ENCODE peak calls at places on chromosomes 13 and 19, in ten cellular contexts. One of them, this sample, is unnamed.
A peak's percentile ranks its signal among the peaks of the same experiment; 100 is the strongest.

GRCh38 chr13:33401238-33401637 is 115.7 kb upstream of the STARD13 start:
- DNase-seq in breast epithelium: peak; percentile 23
- DNase-seq in AG09309: no peak
- DNase-seq in activated naive CD4-positive, alpha-beta T cell: no peak
- DNase-seq in stimulated activated CD8-positive, alpha-beta memory T cell treated with anti-CD3 and anti-CD28 coated beads, Interleukin-15, amount 100 ng/mL, for 1 hour: no peak
- DNase-seq in EH: peak; percentile 35
- DNase-seq in hepatic stellate cell: no peak
- DNase-seq in epithelial cell of proximal tubule: no peak
- DNase-seq in foreskin fibroblast: peak; percentile 12
- DNase-seq in cardiac fibroblast: no peak
- DNase-seq in this sample: no peak

GRCh38 chr13:48798180-48798579 is 144.5 kb downstream of the CYSLTR2 start:
- DNase-seq in breast epithelium: no peak
- DNase-seq in AG09309: no peak
- DNase-seq in activated naive CD4-positive, alpha-beta T cell: no peak
- DNase-seq in stimulated activated CD8-positive, alpha-beta memory T cell treated with anti-CD3 and anti-CD28 coated beads, Interleukin-15, amount 100 ng/mL, for 1 hour: no peak
- DNase-seq in EH: no peak
- DNase-seq in hepatic stellate cell: no peak
- DNase-seq in epithelial cell of proximal tubule: no peak
- DNase-seq in foreskin fibroblast: no peak
- DNase-seq in cardiac fibroblast: no peak
- DNase-seq in this sample: no peak

GRCh38 chr13:45456196-45456972 is 8.4 kb upstream of the COG3 start:
- DNase-seq in breast epithelium: no peak
- DNase-seq in AG09309: no peak
- DNase-seq in activated naive CD4-positive, alpha-beta T cell: no peak
- DNase-seq in stimulated activated CD8-positive, alpha-beta memory T cell treated with anti-CD3 and anti-CD28 coated beads, Interleukin-15, amount 100 ng/mL, for 1 hour: no peak
- DNase-seq in EH: peak; percentile 66
- DNase-seq in hepatic stellate cell: peak; percentile 37
- DNase-seq in epithelial cell of proximal tubule: no peak
- DNase-seq in foreskin fibroblast: peak; percentile 72
- DNase-seq in cardiac fibroblast: peak; percentile 34
- DNase-seq in this sample: no peak

GRCh38 chr13:84844473-84844872 is 954.7 kb downstream of the SLITRK6 start:
- DNase-seq in breast epithelium: no peak
- DNase-seq in AG09309: no peak
- DNase-seq in activated naive CD4-positive, alpha-beta T cell: no peak
- DNase-seq in stimulated activated CD8-positive, alpha-beta memory T cell treated with anti-CD3 and anti-CD28 coated beads, Interleukin-15, amount 100 ng/mL, for 1 hour: no peak
- DNase-seq in EH: peak; percentile 2
- DNase-seq in hepatic stellate cell: no peak
- DNase-seq in epithelial cell of proximal tubule: no peak
- DNase-seq in foreskin fibroblast: no peak
- DNase-seq in cardiac fibroblast: no peak
- DNase-seq in this sample: no peak

GRCh38 chr19:41431426-41432386 is 4.5 kb upstream of the B3GNT8 start:
- DNase-seq in breast epithelium: no peak
- DNase-seq in AG09309: no peak
- DNase-seq in activated naive CD4-positive, alpha-beta T cell: no peak
- DNase-seq in stimulated activated CD8-positive, alpha-beta memory T cell treated with anti-CD3 and anti-CD28 coated beads, Interleukin-15, amount 100 ng/mL, for 1 hour: no peak
- DNase-seq in EH: peak; percentile 43
- DNase-seq in hepatic stellate cell: peak; percentile 56
- DNase-seq in epithelial cell of proximal tubule: no peak
- DNase-seq in foreskin fibroblast: peak; percentile 76
- DNase-seq in cardiac fibroblast: peak; percentile 57
- DNase-seq in this sample: no peak

GRCh38 chr13:20136781-20137703 is 23.8 kb downstream of the GJA3 start:
- DNase-seq in breast epithelium: no peak
- DNase-seq in AG09309: no peak
- DNase-seq in activated naive CD4-positive, alpha-beta T cell: no peak
- DNase-seq in stimulated activated CD8-positive, alpha-beta memory T cell treated with anti-CD3 and anti-CD28 coated beads, Interleukin-15, amount 100 ng/mL, for 1 hour: no peak
- DNase-seq in EH: no peak
- DNase-seq in hepatic stellate cell: no peak
- DNase-seq in epithelial cell of proximal tubule: no peak
- DNase-seq in foreskin fibroblast: peak; percentile 65
- DNase-seq in cardiac fibroblast: no peak
- DNase-seq in this sample: no peak

GRCh38 chr19:41420101-41420880 is 6.9 kb downstream of the B3GNT8 start:
- DNase-seq in breast epithelium: no peak
- DNase-seq in AG09309: no peak
- DNase-seq in activated naive CD4-positive, alpha-beta T cell: no peak
- DNase-seq in stimulated activated CD8-positive, alpha-beta memory T cell treated with anti-CD3 and anti-CD28 coated beads, Interleukin-15, amount 100 ng/mL, for 1 hour: no peak
- DNase-seq in EH: no peak
- DNase-seq in hepatic stellate cell: no peak
- DNase-seq in epithelial cell of proximal tubule: no peak
- DNase-seq in foreskin fibroblast: no peak
- DNase-seq in cardiac fibroblast: no peak
- DNase-seq in this sample: peak; percentile 85

GRCh38 chr13:26061947-26062346 is 10.1 kb upstream of the SHISA2 start:
- DNase-seq in breast epithelium: no peak
- DNase-seq in AG09309: peak; percentile 54
- DNase-seq in activated naive CD4-positive, alpha-beta T cell: no peak
- DNase-seq in stimulated activated CD8-positive, alpha-beta memory T cell treated with anti-CD3 and anti-CD28 coated beads, Interleukin-15, amount 100 ng/mL, for 1 hour: no peak
- DNase-seq in EH: peak; percentile 56
- DNase-seq in hepatic stellate cell: no peak
- DNase-seq in epithelial cell of proximal tubule: peak; percentile 80
- DNase-seq in foreskin fibroblast: peak; percentile 26
- DNase-seq in cardiac fibroblast: peak; percentile 67
- DNase-seq in this sample: no peak

GRCh38 chr13:21012211-21012610 is 49.2 kb downstream of the LATS2 start:
- DNase-seq in breast epithelium: no peak
- DNase-seq in AG09309: no peak
- DNase-seq in activated naive CD4-positive, alpha-beta T cell: no peak
- DNase-seq in stimulated activated CD8-positive, alpha-beta memory T cell treated with anti-CD3 and anti-CD28 coated beads, Interleukin-15, amount 100 ng/mL, for 1 hour: no peak
- DNase-seq in EH: no peak
- DNase-seq in hepatic stellate cell: no peak
- DNase-seq in epithelial cell of proximal tubule: no peak
- DNase-seq in foreskin fibroblast: no peak
- DNase-seq in cardiac fibroblast: no peak
- DNase-seq in this sample: no peak

This sample was measured in CD14-positive monocyte.